ENCODE peak calls at places on chromosomes 11 and 22, in six cellular contexts. V, S, F, Z, R and I are unnamed samples.

GRCh38 chr11:130052556-130052955 is 17.1 kb upstream of the APLP2 start:
- DNase-seq in V (no peak), S (no peak), F (no peak), Z (no peak), R (no peak), I (no peak)

GRCh38 chr22:30021881-30022619 is 58.2 kb upstream of the HORMAD2 start:
- DNase-seq in V (no peak), S (no peak), F (no peak), Z (no peak), R (no peak), I (no peak)

GRCh38 chr22:32776397-32776796 is 25.1 kb upstream of the TIMP3 start:
- DNase-seq in V (no peak), S (no peak), F (no peak), Z (no peak), R (no peak), I (no peak)

GRCh38 chr22:45969801-45970464 is 7.0 kb downstream of the WNT7B start:
- DNase-seq in V (no peak), S (no peak), F (no peak), Z (no peak), R (no peak), I (no peak)

GRCh38 chr11:12282676-12283075 is 94.7 kb upstream of the PARVA start:
- DNase-seq in V (no peak), S (no peak), F (no peak), Z (no peak), R (no peak), I (no peak)

GRCh38 chr11:33869511-33870422 is 22.1 kb downstream of the LMO2 start:
- DNase-seq in V (peak; percentile 90), S (peak; percentile 24), F (peak; percentile 19), Z (peak; percentile 45), R (no peak), I (no peak)

GRCh38 chr11:18526130-18526520 is 617 bp downstream of the TSG101 start:
- DNase-seq in V (no peak), S (no peak), F (no peak), Z (peak; percentile 15), R (no peak), I (no peak)

GRCh38 chr11:369336-370018 is at the start of gene B4GALNT4:
- DNase-seq in V (no peak), S (no peak), F (no peak), Z (peak; percentile 41), R (no peak), I (no peak)

GRCh38 chr11:82890941-82891340 is 9.3 kb downstream of the PRCP start:
- DNase-seq in V (no peak), S (no peak), F (no peak), Z (no peak), R (no peak), I (no peak)

GRCh38 chr11:10807629-10808552 is 835 bp downstream of the EIF4G2 start:
- DNase-seq in V (peak; percentile 93), S (peak; percentile 61), F (peak; percentile 56), Z (peak; percentile 67), R (peak; percentile 85), I (no peak)

GRCh38 chr22:22440188-22440587 is 68.4 kb downstream of the ZNF280B start:
- DNase-seq in V (no peak), S (no peak), F (no peak), Z (no peak), R (no peak), I (no peak)
- H3K27me3 ChIP-seq in V (peaks cover 4% of the 10 kb centered on the region), S (peaks cover 17% of the 10 kb centered on the region), F (peaks cover 5% of the 10 kb centered on the region), Z (no peaks in the 10 kb centered on the region), R (peaks cover 58% of the 10 kb centered on the region), I (no peaks in the 10 kb centered on the region)

GRCh38 chr11:64457416-64458010 is 98.6 kb downstream of the RPS6KA4 start:
- DNase-seq in V (peak; percentile 40), S (no peak), F (no peak), Z (no peak), R (no peak), I (no peak)

GRCh38 chr11:64459016-64459415 is 100.1 kb downstream of the RPS6KA4 start:
- DNase-seq in V (peak; percentile 13), S (no peak), F (no peak), Z (no peak), R (no peak), I (no peak)

GRCh38 chr11:64459609-64460008 is 100.6 kb downstream of the RPS6KA4 start:
- DNase-seq in V (no peak), S (no peak), F (no peak), Z (no peak), R (no peak), I (no peak)

GRCh38 chr11:64455436-64456261 is 96.7 kb downstream of the RPS6KA4 start:
- DNase-seq in V (peak; percentile 51), S (no peak), F (no peak), Z (no peak), R (no peak), I (no peak)

GRCh38 chr11:64456509-64457320 is 97.8 kb downstream of the RPS6KA4 start:
- DNase-seq in V (peak; percentile 36), S (no peak), F (no peak), Z (no peak), R (no peak), I (no peak)
- H3K4me3 ChIP-seq in V (no peak overlapping the region), S (no peak overlapping the region), F (no peak overlapping the region), Z (no peak overlapping the region), R (no peak overlapping the region), I (no peak overlapping the region)

GRCh38 chr22:22046370-22046769 is 63.8 kb upstream of the TOP3B start:
- DNase-seq in V (no peak), S (no peak), F (no peak), Z (no peak), R (no peak), I (peak; percentile 55)
- H3K27me3 ChIP-seq in V (no peaks in the 10 kb centered on the region), S (peaks cover 23% of the 10 kb centered on the region), F (peaks cover 15% of the 10 kb centered on the region), Z (peaks cover 69% of the 10 kb centered on the region), R (peaks cover 8% of the 10 kb centered on the region), I (no peaks in the 10 kb centered on the region)

GRCh38 chr22:38698407-38699094 is 2.2 kb downstream of the JOSD1 start:
- DNase-seq in V (no peak), S (no peak), F (no peak), Z (no peak), R (no peak), I (no peak)
- H3K4me3 ChIP-seq in V (no peak overlapping the region), S (peak overlapping the region; percentile 81), F (peak overlapping the region; percentile 60), Z (no peak overlapping the region), R (peak overlapping the region; percentile 98), I (peak overlapping the region; percentile 95)

DNA sequence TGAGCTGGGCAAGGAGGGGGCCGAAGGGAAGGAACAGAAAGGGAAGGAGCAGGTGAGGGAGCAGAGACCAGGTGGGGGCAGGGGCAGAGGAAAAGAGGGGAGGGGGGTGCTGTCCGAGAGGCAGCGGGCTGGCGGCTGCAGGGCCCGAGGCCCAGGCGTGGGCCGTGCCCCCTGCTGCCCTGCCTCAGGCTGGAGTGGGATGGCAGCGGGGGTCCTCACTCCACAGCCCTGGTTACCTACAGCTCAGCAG is 2.3 kb downstream of the IGF2 start:
- DNase-seq in V (no peak), S (no peak), F (no peak), Z (no peak), R (no peak), I (no peak)
- H3K27me3 ChIP-seq in V (peaks cover 83% of the 10 kb centered on the region), S (peaks cover 93% of the 10 kb centered on the region), F (peaks cover 16% of the 10 kb centered on the region), Z (peaks cover 46% of the 10 kb centered on the region), R (peaks cover 100% of the 10 kb centered on the region), I (peaks cover 5% of the 10 kb centered on the region)

GRCh38 chr11:69479591-69480271 is 1.7 kb upstream of the LINC01488 start:
- DNase-seq in V (peak; percentile 70), S (peak; percentile 93), F (no peak), Z (no peak), R (no peak), I (no peak)
- H3K4me3 ChIP-seq in V (no peak overlapping the region), S (peak overlapping the region; percentile 27), F (no peak overlapping the region), Z (no peak overlapping the region), R (no peak overlapping the region), I (no peak overlapping the region)

GRCh38 chr11:68049509-68050370 is 10.9 kb downstream of the TCIRG1 start:
- DNase-seq in V (peak; percentile 72), S (no peak), F (no peak), Z (no peak), R (peak; percentile 63), I (no peak)
- H3K27me3 ChIP-seq in V (no peaks in the 10 kb centered on the region), S (no peaks in the 10 kb centered on the region), F (no peaks in the 10 kb centered on the region), Z (no peaks in the 10 kb centered on the region), R (no peaks in the 10 kb centered on the region), I (no peaks in the 10 kb centered on the region)

GRCh38 chr11:76303399-76303798 is 77.5 kb downstream of the THAP12 start:
- DNase-seq in V (no peak), S (no peak), F (no peak), Z (no peak), R (no peak), I (no peak)
- H3K4me3 ChIP-seq in V (no peak overlapping the region), S (no peak overlapping the region), F (no peak overlapping the region), Z (no peak overlapping the region), R (no peak overlapping the region), I (no peak overlapping the region)

GRCh38 chr22:35510951-35511350 is 29.7 kb upstream of the RASD2 start:
- DNase-seq in V (no peak), S (no peak), F (no peak), Z (no peak), R (no peak), I (no peak)

GRCh38 chr22:35509960-35510359 is 30.7 kb upstream of the RASD2 start:
- DNase-seq in V (no peak), S (no peak), F (no peak), Z (no peak), R (no peak), I (no peak)

GRCh38 chr22:35509451-35509850 is 31.2 kb upstream of the RASD2 start:
- DNase-seq in V (no peak), S (no peak), F (no peak), Z (no peak), R (no peak), I (no peak)

GRCh38 chr22:35514366-35514765 is 26.3 kb upstream of the RASD2 start:
- DNase-seq in V (no peak), S (no peak), F (no peak), Z (no peak), R (no peak), I (no peak)

GRCh38 chr22:35510481-35510934 is 30.1 kb upstream of the RASD2 start:
- DNase-seq in V (no peak), S (no peak), F (no peak), Z (no peak), R (no peak), I (no peak)
- H3K27me3 ChIP-seq in V (no peaks in the 10 kb centered on the region), S (peaks cover 4% of the 10 kb centered on the region), F (no peaks in the 10 kb centered on the region), Z (peaks cover 4% of the 10 kb centered on the region), R (peaks cover 2% of the 10 kb centered on the region), I (no peaks in the 10 kb centered on the region)